ENCODE peak calls at places on chromosomes 2 and 18, in ten cellular contexts. One of them, this sample, is unnamed.

GRCh38 chr2:62871506-62871905 is 166.0 kb downstream of the EHBP1 start:
- DNase-seq in neural crest cell: no peak
- DNase-seq in ureter: no peak
- DNase-seq in iPS DF 6.9: no peak
- DNase-seq in stimulated activated CD4-positive, alpha-beta T cell treated with anti-CD3 and anti-CD28 coated beads, Interleukin-4, amount 100 ng/mL, for 24 hours: no peak
- DNase-seq in T-helper 22 cell: no peak
- DNase-seq in endothelial cell: no peak
- DNase-seq in NCI-H226: peak; percentile 4
- DNase-seq in NCI-H2081: no peak
- DNase-seq in ACHN: no peak
- DNase-seq in this sample: no peak

GRCh38 chr2:142892715-142893114 is 15.3 kb downstream of the KYNU start:
- DNase-seq in neural crest cell: no peak
- DNase-seq in ureter: no peak
- DNase-seq in iPS DF 6.9: no peak
- DNase-seq in stimulated activated CD4-positive, alpha-beta T cell treated with anti-CD3 and anti-CD28 coated beads, Interleukin-4, amount 100 ng/mL, for 24 hours: no peak
- DNase-seq in T-helper 22 cell: no peak
- DNase-seq in endothelial cell: no peak
- DNase-seq in NCI-H226: no peak
- DNase-seq in NCI-H2081: no peak
- DNase-seq in ACHN: no peak
- DNase-seq in this sample: no peak

GRCh38 chr2:146262606-146263005 is 1582.2 kb upstream of the ACVR2A start:
- DNase-seq in neural crest cell: no peak
- DNase-seq in ureter: no peak
- DNase-seq in iPS DF 6.9: no peak
- DNase-seq in stimulated activated CD4-positive, alpha-beta T cell treated with anti-CD3 and anti-CD28 coated beads, Interleukin-4, amount 100 ng/mL, for 24 hours: no peak
- DNase-seq in T-helper 22 cell: no peak
- DNase-seq in endothelial cell: no peak
- DNase-seq in NCI-H226: peak; percentile 78
- DNase-seq in NCI-H2081: no peak
- DNase-seq in ACHN: no peak
- DNase-seq in this sample: no peak

GRCh38 chr18:36078751-36079529 is 11.6 kb upstream of the RPRD1A start:
- DNase-seq in neural crest cell: no peak
- DNase-seq in ureter: no peak
- DNase-seq in iPS DF 6.9: no peak
- DNase-seq in stimulated activated CD4-positive, alpha-beta T cell treated with anti-CD3 and anti-CD28 coated beads, Interleukin-4, amount 100 ng/mL, for 24 hours: no peak
- DNase-seq in T-helper 22 cell: no peak
- DNase-seq in endothelial cell: no peak
- DNase-seq in NCI-H226: peak; percentile 59
- DNase-seq in NCI-H2081: no peak
- DNase-seq in ACHN: peak; percentile 5
- DNase-seq in this sample: no peak

GRCh38 chr2:46657042-46657504 is 177.7 kb downstream of the TMEM247 start:
- DNase-seq in neural crest cell: no peak
- DNase-seq in ureter: no peak
- DNase-seq in iPS DF 6.9: peak; percentile 29
- DNase-seq in stimulated activated CD4-positive, alpha-beta T cell treated with anti-CD3 and anti-CD28 coated beads, Interleukin-4, amount 100 ng/mL, for 24 hours: no peak
- DNase-seq in T-helper 22 cell: no peak
- DNase-seq in endothelial cell: no peak
- DNase-seq in NCI-H226: no peak
- DNase-seq in NCI-H2081: no peak
- DNase-seq in ACHN: peak; percentile 54
- DNase-seq in this sample: peak; percentile 12

GRCh38 chr2:212723226-212723625 is 184.6 kb upstream of the ERBB4 start:
- DNase-seq in neural crest cell: no peak
- DNase-seq in ureter: no peak
- DNase-seq in iPS DF 6.9: no peak
- DNase-seq in stimulated activated CD4-positive, alpha-beta T cell treated with anti-CD3 and anti-CD28 coated beads, Interleukin-4, amount 100 ng/mL, for 24 hours: no peak
- DNase-seq in T-helper 22 cell: no peak
- DNase-seq in endothelial cell: no peak
- DNase-seq in NCI-H226: peak; percentile 56
- DNase-seq in NCI-H2081: no peak
- DNase-seq in ACHN: no peak
- DNase-seq in this sample: no peak

GRCh38 chr2:24855703-24856102 is 62.5 kb downstream of the CENPO start:
- DNase-seq in neural crest cell: no peak
- DNase-seq in ureter: peak; percentile 65
- DNase-seq in iPS DF 6.9: no peak
- DNase-seq in stimulated activated CD4-positive, alpha-beta T cell treated with anti-CD3 and anti-CD28 coated beads, Interleukin-4, amount 100 ng/mL, for 24 hours: no peak
- DNase-seq in T-helper 22 cell: no peak
- DNase-seq in endothelial cell: no peak
- DNase-seq in NCI-H226: no peak
- DNase-seq in NCI-H2081: no peak
- DNase-seq in ACHN: no peak
- DNase-seq in this sample: no peak

GRCh38 chr2:174844295-174844708 is 80.0 kb upstream of the CHRNA1 start:
- DNase-seq in neural crest cell: no peak
- DNase-seq in ureter: no peak
- DNase-seq in iPS DF 6.9: no peak
- DNase-seq in stimulated activated CD4-positive, alpha-beta T cell treated with anti-CD3 and anti-CD28 coated beads, Interleukin-4, amount 100 ng/mL, for 24 hours: peak; percentile 33
- DNase-seq in T-helper 22 cell: no peak
- DNase-seq in endothelial cell: no peak
- DNase-seq in NCI-H226: no peak
- DNase-seq in NCI-H2081: no peak
- DNase-seq in ACHN: no peak
- DNase-seq in this sample: no peak

GRCh38 chr18:49640741-49641140 is 78.9 kb downstream of the LIPG start:
- DNase-seq in neural crest cell: no peak
- DNase-seq in ureter: no peak
- DNase-seq in iPS DF 6.9: no peak
- DNase-seq in stimulated activated CD4-positive, alpha-beta T cell treated with anti-CD3 and anti-CD28 coated beads, Interleukin-4, amount 100 ng/mL, for 24 hours: no peak
- DNase-seq in T-helper 22 cell: no peak
- DNase-seq in endothelial cell: no peak
- DNase-seq in NCI-H226: no peak
- DNase-seq in NCI-H2081: no peak
- DNase-seq in ACHN: no peak
- DNase-seq in this sample: no peak

GRCh38 chr2:158153270-158154015 is 51.8 kb downstream of the UPP2 start:
- DNase-seq in neural crest cell: no peak
- DNase-seq in ureter: no peak
- DNase-seq in iPS DF 6.9: no peak
- DNase-seq in stimulated activated CD4-positive, alpha-beta T cell treated with anti-CD3 and anti-CD28 coated beads, Interleukin-4, amount 100 ng/mL, for 24 hours: no peak
- DNase-seq in T-helper 22 cell: no peak
- DNase-seq in endothelial cell: no peak
- DNase-seq in NCI-H226: peak; percentile 17
- DNase-seq in NCI-H2081: no peak
- DNase-seq in ACHN: no peak
- DNase-seq in this sample: no peak

GRCh38 chr2:106886916-106887758 is 1.2 kb upstream of the ST6GAL2 start:
- DNase-seq in neural crest cell: peak; percentile 31
- DNase-seq in ureter: peak; percentile 56
- DNase-seq in iPS DF 6.9: no peak
- DNase-seq in stimulated activated CD4-positive, alpha-beta T cell treated with anti-CD3 and anti-CD28 coated beads, Interleukin-4, amount 100 ng/mL, for 24 hours: no peak
- DNase-seq in T-helper 22 cell: no peak
- DNase-seq in endothelial cell: peak; percentile 53
- DNase-seq in NCI-H226: peak; percentile 89
- DNase-seq in NCI-H2081: peak; percentile 79
- DNase-seq in ACHN: no peak
- DNase-seq in this sample: no peak

GRCh38 chr2:75952173-75952572 is 241.5 kb upstream of the GCFC2 start:
- DNase-seq in neural crest cell: no peak
- DNase-seq in ureter: no peak
- DNase-seq in iPS DF 6.9: no peak
- DNase-seq in stimulated activated CD4-positive, alpha-beta T cell treated with anti-CD3 and anti-CD28 coated beads, Interleukin-4, amount 100 ng/mL, for 24 hours: no peak
- DNase-seq in T-helper 22 cell: no peak
- DNase-seq in endothelial cell: no peak
- DNase-seq in NCI-H226: no peak
- DNase-seq in NCI-H2081: no peak
- DNase-seq in ACHN: no peak
- DNase-seq in this sample: no peak

GRCh38 chr18:57559311-57559710 is 27.2 kb downstream of the FECH start:
- DNase-seq in neural crest cell: no peak
- DNase-seq in ureter: no peak
- DNase-seq in iPS DF 6.9: no peak
- DNase-seq in stimulated activated CD4-positive, alpha-beta T cell treated with anti-CD3 and anti-CD28 coated beads, Interleukin-4, amount 100 ng/mL, for 24 hours: no peak
- DNase-seq in T-helper 22 cell: no peak
- DNase-seq in endothelial cell: no peak
- DNase-seq in NCI-H226: no peak
- DNase-seq in NCI-H2081: no peak
- DNase-seq in ACHN: no peak
- DNase-seq in this sample: no peak

GRCh38 chr2:18519991-18520604 is 40.4 kb downstream of the RDH14 start:
- DNase-seq in neural crest cell: no peak
- DNase-seq in ureter: no peak
- DNase-seq in iPS DF 6.9: no peak
- DNase-seq in stimulated activated CD4-positive, alpha-beta T cell treated with anti-CD3 and anti-CD28 coated beads, Interleukin-4, amount 100 ng/mL, for 24 hours: no peak
- DNase-seq in T-helper 22 cell: no peak
- DNase-seq in endothelial cell: no peak
- DNase-seq in NCI-H226: no peak
- DNase-seq in NCI-H2081: no peak
- DNase-seq in ACHN: no peak
- DNase-seq in this sample: no peak

GRCh38 chr2:150426315-150426714 is 61.2 kb downstream of the RND3 start:
- DNase-seq in neural crest cell: no peak
- DNase-seq in ureter: no peak
- DNase-seq in iPS DF 6.9: no peak
- DNase-seq in stimulated activated CD4-positive, alpha-beta T cell treated with anti-CD3 and anti-CD28 coated beads, Interleukin-4, amount 100 ng/mL, for 24 hours: no peak
- DNase-seq in T-helper 22 cell: no peak
- DNase-seq in endothelial cell: no peak
- DNase-seq in NCI-H226: no peak
- DNase-seq in NCI-H2081: no peak
- DNase-seq in ACHN: no peak
- DNase-seq in this sample: no peak

GRCh38 chr2:222305510-222306392 is 7.0 kb upstream of the PAX3 start:
- DNase-seq in neural crest cell: peak; percentile 34
- DNase-seq in ureter: no peak
- DNase-seq in iPS DF 6.9: no peak
- DNase-seq in stimulated activated CD4-positive, alpha-beta T cell treated with anti-CD3 and anti-CD28 coated beads, Interleukin-4, amount 100 ng/mL, for 24 hours: no peak
- DNase-seq in T-helper 22 cell: no peak
- DNase-seq in endothelial cell: peak; percentile 64
- DNase-seq in NCI-H226: no peak
- DNase-seq in NCI-H2081: peak; percentile 59
- DNase-seq in ACHN: peak; percentile 71
- DNase-seq in this sample: no peak

GRCh38 chr2:60882971-60883753 is 1.8 kb downstream of the REL start:
- DNase-seq in neural crest cell: no peak
- DNase-seq in ureter: no peak
- DNase-seq in iPS DF 6.9: no peak
- DNase-seq in stimulated activated CD4-positive, alpha-beta T cell treated with anti-CD3 and anti-CD28 coated beads, Interleukin-4, amount 100 ng/mL, for 24 hours: peak; percentile 17
- DNase-seq in T-helper 22 cell: no peak
- DNase-seq in endothelial cell: peak; percentile 8
- DNase-seq in NCI-H226: no peak
- DNase-seq in NCI-H2081: no peak
- DNase-seq in ACHN: peak; percentile 38
- DNase-seq in this sample: no peak

GRCh38 chr2:151347904-151348303 is 9.5 kb upstream of the TNFAIP6 start:
- DNase-seq in neural crest cell: no peak
- DNase-seq in ureter: no peak
- DNase-seq in iPS DF 6.9: no peak
- DNase-seq in stimulated activated CD4-positive, alpha-beta T cell treated with anti-CD3 and anti-CD28 coated beads, Interleukin-4, amount 100 ng/mL, for 24 hours: no peak
- DNase-seq in T-helper 22 cell: no peak
- DNase-seq in endothelial cell: no peak
- DNase-seq in NCI-H226: peak; percentile 80
- DNase-seq in NCI-H2081: no peak
- DNase-seq in ACHN: no peak
- DNase-seq in this sample: no peak

GRCh38 chr18:79583426-79583825 is 96.2 kb upstream of the CTDP1 start:
- DNase-seq in neural crest cell: no peak
- DNase-seq in ureter: no peak
- DNase-seq in iPS DF 6.9: no peak
- DNase-seq in stimulated activated CD4-positive, alpha-beta T cell treated with anti-CD3 and anti-CD28 coated beads, Interleukin-4, amount 100 ng/mL, for 24 hours: no peak
- DNase-seq in T-helper 22 cell: no peak
- DNase-seq in endothelial cell: no peak
- DNase-seq in NCI-H226: no peak
- DNase-seq in NCI-H2081: no peak
- DNase-seq in ACHN: no peak
- DNase-seq in this sample: no peak

GRCh38 chr2:38602136-38602731 is 494 bp downstream of the HNRNPLL start:
- DNase-seq in neural crest cell: no peak
- DNase-seq in ureter: peak; percentile 54
- DNase-seq in iPS DF 6.9: no peak
- DNase-seq in stimulated activated CD4-positive, alpha-beta T cell treated with anti-CD3 and anti-CD28 coated beads, Interleukin-4, amount 100 ng/mL, for 24 hours: peak; percentile 42
- DNase-seq in T-helper 22 cell: no peak
- DNase-seq in endothelial cell: peak; percentile 57
- DNase-seq in NCI-H226: no peak
- DNase-seq in NCI-H2081: peak; percentile 37
- DNase-seq in ACHN: no peak
- DNase-seq in this sample: no peak

GRCh38 chr2:200127852-200128251 is 172.5 kb downstream of the MAIP1 start:
- DNase-seq in neural crest cell: no peak
- DNase-seq in ureter: no peak
- DNase-seq in iPS DF 6.9: no peak
- DNase-seq in stimulated activated CD4-positive, alpha-beta T cell treated with anti-CD3 and anti-CD28 coated beads, Interleukin-4, amount 100 ng/mL, for 24 hours: no peak
- DNase-seq in T-helper 22 cell: no peak
- DNase-seq in endothelial cell: no peak
- DNase-seq in NCI-H226: no peak
- DNase-seq in NCI-H2081: no peak
- DNase-seq in ACHN: no peak
- DNase-seq in this sample: peak; percentile 36

GRCh38 chr18:73979742-73980141 is 167.9 kb downstream of the FBXO15 start:
- DNase-seq in neural crest cell: no peak
- DNase-seq in ureter: no peak
- DNase-seq in iPS DF 6.9: no peak
- DNase-seq in stimulated activated CD4-positive, alpha-beta T cell treated with anti-CD3 and anti-CD28 coated beads, Interleukin-4, amount 100 ng/mL, for 24 hours: no peak
- DNase-seq in T-helper 22 cell: no peak
- DNase-seq in endothelial cell: no peak
- DNase-seq in NCI-H226: peak; percentile 9
- DNase-seq in NCI-H2081: no peak
- DNase-seq in ACHN: no peak
- DNase-seq in this sample: no peak

GRCh38 chr18:61852496-61852895 is 40.3 kb downstream of the RNF152 start:
- DNase-seq in neural crest cell: no peak
- DNase-seq in ureter: no peak
- DNase-seq in iPS DF 6.9: no peak
- DNase-seq in stimulated activated CD4-positive, alpha-beta T cell treated with anti-CD3 and anti-CD28 coated beads, Interleukin-4, amount 100 ng/mL, for 24 hours: no peak
- DNase-seq in T-helper 22 cell: no peak
- DNase-seq in endothelial cell: no peak
- DNase-seq in NCI-H226: no peak
- DNase-seq in NCI-H2081: no peak
- DNase-seq in ACHN: no peak
- DNase-seq in this sample: no peak

GRCh38 chr2:239000500-239001073 is 152.7 kb downstream of the TWIST2 start:
- DNase-seq in neural crest cell: no peak
- DNase-seq in ureter: peak; percentile 38
- DNase-seq in iPS DF 6.9: no peak
- DNase-seq in stimulated activated CD4-positive, alpha-beta T cell treated with anti-CD3 and anti-CD28 coated beads, Interleukin-4, amount 100 ng/mL, for 24 hours: no peak
- DNase-seq in T-helper 22 cell: no peak
- DNase-seq in endothelial cell: no peak
- DNase-seq in NCI-H226: no peak
- DNase-seq in NCI-H2081: no peak
- DNase-seq in ACHN: no peak
- DNase-seq in this sample: no peak

GRCh38 chr2:138691667-138692066 is 88.5 kb downstream of the NXPH2 start:
- DNase-seq in neural crest cell: no peak
- DNase-seq in ureter: no peak
- DNase-seq in iPS DF 6.9: no peak
- DNase-seq in stimulated activated CD4-positive, alpha-beta T cell treated with anti-CD3 and anti-CD28 coated beads, Interleukin-4, amount 100 ng/mL, for 24 hours: no peak
- DNase-seq in T-helper 22 cell: no peak
- DNase-seq in endothelial cell: no peak
- DNase-seq in NCI-H226: no peak
- DNase-seq in NCI-H2081: no peak
- DNase-seq in ACHN: no peak
- DNase-seq in this sample: no peak

GRCh38 chr18:48310999-48311398 is 98.2 kb downstream of the ZBTB7C start:
- DNase-seq in neural crest cell: no peak
- DNase-seq in ureter: no peak
- DNase-seq in iPS DF 6.9: no peak
- DNase-seq in stimulated activated CD4-positive, alpha-beta T cell treated with anti-CD3 and anti-CD28 coated beads, Interleukin-4, amount 100 ng/mL, for 24 hours: no peak
- DNase-seq in T-helper 22 cell: no peak
- DNase-seq in endothelial cell: no peak
- DNase-seq in NCI-H226: no peak
- DNase-seq in NCI-H2081: no peak
- DNase-seq in ACHN: no peak
- DNase-seq in this sample: no peak

This sample was measured in HuH-7.